ENCODE peak calls at places on chromosome 10, in four cellular contexts. One of them, this sample, is unnamed.

GRCh38 chr10:63542835-63543575 is 21.8 kb downstream of the REEP3 start:
- DNase-seq in PC-3: peak; percentile 57
- DNase-seq in HCT116: peak; percentile 27
- DNase-seq in ovary: no peak
- DNase-seq in this sample: peak; percentile 57

GRCh38 chr10:133089461-133089800 is 1.7 kb downstream of the ADGRA1 start:
- DNase-seq in HCT116: no peak
- DNase-seq in PC-3: no peak
- DNase-seq in ovary: no peak
- DNase-seq in this sample: no peak

GRCh38 chr10:75352650-75353049 is 48.9 kb downstream of the ZNF503 start:
- DNase-seq in ovary: peak; percentile 37
- DNase-seq in PC-3: no peak
- DNase-seq in HCT116: no peak
- DNase-seq in this sample: no peak

GRCh38 chr10:47383254-47384147 is 592 bp downstream of the ZNF488 start:
- DNase-seq in ovary: no peak
- DNase-seq in PC-3: no peak
- DNase-seq in HCT116: no peak
- DNase-seq in this sample: peak; percentile 18

GRCh38 chr10:60176900-60177299 is 212.8 kb downstream of the ANK3 start:
- DNase-seq in PC-3: no peak
- DNase-seq in HCT116: no peak
- DNase-seq in ovary: no peak
- DNase-seq in this sample: no peak

GRCh38 chr10:75432176-75432575 is 752 bp downstream of the LRMDA start:
- DNase-seq in PC-3: no peak
- DNase-seq in ovary: peak; percentile 42
- DNase-seq in HCT116: no peak
- DNase-seq in this sample: no peak

GRCh38 chr10:3908183-3908582 is 123.2 kb upstream of the KLF6 start:
- DNase-seq in PC-3: no peak
- DNase-seq in HCT116: no peak
- DNase-seq in ovary: no peak
- DNase-seq in this sample: no peak

GRCh38 chr10:69959911-69960310 is 92.7 kb upstream of the MACROH2A2 start:
- DNase-seq in ovary: no peak
- DNase-seq in PC-3: no peak
- DNase-seq in HCT116: no peak
- DNase-seq in this sample: no peak

GRCh38 chr10:49235392-49235791 is 47.2 kb upstream of the TMEM273 start:
- DNase-seq in HCT116: no peak
- DNase-seq in PC-3: no peak
- DNase-seq in ovary: no peak
- DNase-seq in this sample: no peak
- H3K4me3 ChIP-seq in HCT116: no peak overlapping the region
- H3K4me3 ChIP-seq in PC-3: no peak overlapping the region
- H3K4me3 ChIP-seq in ovary: no peak overlapping the region
- H3K4me3 ChIP-seq in this sample: no peak overlapping the region

GRCh38 chr10:61899045-61899444 is 2.5 kb upstream of the ARID5B start:
- DNase-seq in PC-3: peak; percentile 100
- DNase-seq in HCT116: no peak
- DNase-seq in ovary: no peak
- DNase-seq in this sample: peak; percentile 89

GRCh38 chr10:61898435-61898778 is 3.1 kb upstream of the ARID5B start:
- DNase-seq in ovary: no peak
- DNase-seq in HCT116: no peak
- DNase-seq in PC-3: peak; percentile 28
- DNase-seq in this sample: no peak

GRCh38 chr10:61899663-61899996 is 1.9 kb upstream of the ARID5B start:
- DNase-seq in PC-3: no peak
- DNase-seq in HCT116: no peak
- DNase-seq in ovary: no peak
- DNase-seq in this sample: no peak

GRCh38 chr10:61896854-61897661 is 4.4 kb upstream of the ARID5B start:
- DNase-seq in PC-3: peak; percentile 91
- DNase-seq in HCT116: peak; percentile 80
- DNase-seq in ovary: peak; percentile 49
- DNase-seq in this sample: peak; percentile 60

GRCh38 chr10:61897671-61898434 is 3.6 kb upstream of the ARID5B start:
- DNase-seq in HCT116: no peak
- DNase-seq in ovary: peak; percentile 65
- DNase-seq in PC-3: peak; percentile 64
- DNase-seq in this sample: peak; percentile 55
- TF ChIP-seq CTCF in HCT116: no peak
- TF ChIP-seq CTCF in ovary: peak; percentile 51
- TF ChIP-seq CTCF in PC-3: no peak
- TF ChIP-seq CTCF in this sample: peak; percentile 49

GRCh38 chr10:21458496-21458895 is 67.0 kb downstream of the SKIDA1 start:
- DNase-seq in HCT116: no peak
- DNase-seq in PC-3: no peak
- DNase-seq in ovary: no peak
- DNase-seq in this sample: no peak
- H3K4me3 ChIP-seq in HCT116: no peak overlapping the region
- H3K4me3 ChIP-seq in PC-3: no peak overlapping the region
- H3K4me3 ChIP-seq in ovary: no peak overlapping the region
- H3K4me3 ChIP-seq in this sample: no peak overlapping the region

DNA sequence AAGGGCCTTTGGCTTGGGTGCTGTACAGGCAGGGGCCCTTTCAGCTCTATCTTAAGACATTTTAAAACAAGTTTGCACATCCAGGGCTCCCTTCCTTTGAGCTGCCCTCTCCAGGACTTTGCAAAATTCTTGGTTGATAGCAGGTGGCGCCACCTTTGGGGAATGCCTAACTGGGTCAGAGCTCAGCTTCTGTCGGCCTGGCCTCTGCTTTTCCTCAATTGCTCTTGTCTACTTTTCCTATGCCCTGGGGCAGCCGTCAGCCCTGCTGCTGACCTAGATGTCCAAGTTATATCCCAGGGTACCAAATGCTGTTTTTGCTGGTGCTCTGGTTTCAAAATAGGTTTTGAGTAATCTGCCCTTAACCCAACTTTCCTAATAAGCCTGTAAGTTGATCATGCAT is 65.8 kb downstream of the APBB1IP start:
- DNase-seq in ovary: no peak
- DNase-seq in HCT116: no peak
- DNase-seq in PC-3: no peak
- DNase-seq in this sample: no peak
- TF ChIP-seq CTCF in ovary: no peak
- TF ChIP-seq CTCF in HCT116: no peak
- TF ChIP-seq CTCF in PC-3: peak; percentile 34
- TF ChIP-seq CTCF in this sample: no peak

GRCh38 chr10:89332092-89332633 is 4.4 kb downstream of the IFIT3 start:
- DNase-seq in ovary: peak; percentile 27
- DNase-seq in HCT116: no peak
- DNase-seq in PC-3: no peak
- DNase-seq in this sample: peak; percentile 28

GRCh38 chr10:89337493-89337892 is 9.7 kb downstream of the IFIT3 start:
- DNase-seq in PC-3: no peak
- DNase-seq in HCT116: peak; percentile 23
- DNase-seq in ovary: no peak
- DNase-seq in this sample: peak; percentile 94

GRCh38 chr10:89330537-89330936 is 2.7 kb downstream of the IFIT3 start:
- DNase-seq in ovary: no peak
- DNase-seq in HCT116: no peak
- DNase-seq in PC-3: no peak
- DNase-seq in this sample: no peak

GRCh38 chr10:89327803-89328441 is at the start of gene IFIT3:
- DNase-seq in PC-3: peak; percentile 80
- DNase-seq in ovary: peak; percentile 70
- DNase-seq in HCT116: peak; percentile 44
- DNase-seq in this sample: peak; percentile 53

DNA sequence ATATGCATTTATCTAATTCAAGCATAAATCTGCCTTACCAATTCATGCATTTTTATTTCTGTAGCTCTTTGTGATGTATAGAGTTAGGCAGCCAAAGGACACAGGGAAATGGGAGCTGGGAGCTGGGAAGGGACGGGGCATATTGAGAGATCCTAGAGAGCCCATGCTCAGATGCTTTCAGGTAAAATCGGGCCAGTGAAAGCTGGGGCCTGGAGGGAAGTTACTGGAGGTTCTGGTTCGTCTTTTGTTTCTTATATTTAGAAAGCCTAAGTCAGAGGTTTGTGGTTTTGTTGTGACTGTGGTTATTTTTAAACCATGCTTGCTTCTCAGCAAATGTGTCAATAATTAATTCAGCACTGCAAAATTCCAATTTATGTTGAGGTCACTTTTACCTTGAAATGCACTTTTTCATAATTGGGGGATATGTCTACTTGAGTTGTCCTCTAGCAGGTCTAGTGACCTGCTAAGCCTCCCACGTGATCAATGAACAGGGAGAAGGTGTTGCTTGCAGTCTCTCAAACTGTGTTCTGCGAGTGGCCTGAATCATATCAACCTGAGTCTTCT is 5.0 kb downstream of the IFIT3 start:
- DNase-seq in ovary: no peak
- DNase-seq in HCT116: no peak
- DNase-seq in PC-3: no peak
- DNase-seq in this sample: no peak
- H3K4me3 ChIP-seq in ovary: peak overlapping the region; percentile 31
- H3K4me3 ChIP-seq in HCT116: no peak overlapping the region
- H3K4me3 ChIP-seq in PC-3: no peak overlapping the region
- H3K4me3 ChIP-seq in this sample: no peak overlapping the region

GRCh38 chr10:118544401-118544948 is 51.0 kb downstream of the PRLHR start:
- DNase-seq in PC-3: no peak
- DNase-seq in HCT116: no peak
- DNase-seq in ovary: no peak
- DNase-seq in this sample: no peak
- TF ChIP-seq CTCF in PC-3: peak; percentile 39
- TF ChIP-seq CTCF in HCT116: no peak
- TF ChIP-seq CTCF in ovary: no peak
- TF ChIP-seq CTCF in this sample: no peak

DNA sequence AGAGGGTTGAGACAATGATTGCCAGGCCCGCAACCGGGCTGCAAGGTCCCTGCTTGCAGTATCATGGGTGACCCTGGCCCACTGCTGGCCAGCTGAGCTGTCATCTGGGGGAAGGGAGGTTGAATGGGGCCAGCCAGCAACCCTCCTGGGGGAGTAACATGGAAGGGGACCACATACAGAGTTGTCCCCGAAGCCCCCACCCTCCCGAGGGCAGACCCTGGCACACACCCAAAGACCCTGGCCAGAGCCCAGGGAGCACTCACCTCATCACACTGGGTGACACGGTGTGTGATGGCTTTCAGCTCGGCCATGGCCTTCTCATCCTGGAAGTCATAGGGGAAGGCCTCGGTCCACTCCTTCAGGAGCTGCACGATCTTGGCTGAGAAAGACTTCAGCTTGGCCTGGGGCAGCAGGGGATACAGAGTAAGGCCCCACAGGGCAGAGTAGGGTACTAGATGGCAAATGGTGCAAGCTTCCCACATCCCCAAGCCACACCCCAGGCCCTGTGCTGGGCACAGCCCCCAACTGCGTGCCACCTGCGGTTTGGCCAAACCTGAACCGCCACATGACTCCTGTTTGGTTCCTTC is 63.4 kb downstream of the CSGALNACT2 start:
- DNase-seq in PC-3: no peak
- DNase-seq in ovary: peak; percentile 4
- DNase-seq in HCT116: no peak
- DNase-seq in this sample: no peak
- H3K4me3 ChIP-seq in PC-3: no peak overlapping the region
- H3K4me3 ChIP-seq in ovary: no peak overlapping the region
- H3K4me3 ChIP-seq in HCT116: peak overlapping the region; percentile 69
- H3K4me3 ChIP-seq in this sample: no peak overlapping the region